ENCODE peak calls at places on chromosomes 2 and 18, in four cellular contexts. Z is sigmoid colon, F is psoas muscle, Y is keratinocyte. O is an unnamed sample.

GRCh38 chr2:68715353-68716041 is 19.1 kb upstream of the ARHGAP25 start:
- DNase-seq in Z (no peak), F (peak), Y (no peak), O (no peak)

GRCh38 chr2:136118819-136119716 is 1.1 kb upstream of the CXCR4 start:
- DNase-seq in Z (peak), F (peak), Y (no peak), O (no peak)

GRCh38 chr2:148026573-148026972 is 5.7 kb downstream of the MBD5 start:
- DNase-seq in F (no peak), Z (no peak), Y (no peak), O (no peak)

GRCh38 chr2:228334173-228334572 is 152.7 kb upstream of the SPHKAP start:
- DNase-seq in Y (no peak), Z (no peak), F (no peak), O (no peak)

GRCh38 chr18:77360315-77361186 is 110.9 kb downstream of the GALR1 start:
- DNase-seq in F (no peak), Z (no peak), Y (no peak), O (no peak)

GRCh38 chr2:5121677-5122076 is 570.5 kb upstream of the SOX11 start:
- DNase-seq in Z (no peak), F (no peak), Y (no peak), O (no peak)

GRCh38 chr18:68837665-68838390 is 39.9 kb downstream of the CCDC102B start:
- DNase-seq in Y (no peak), Z (no peak), F (no peak), O (peak)

GRCh38 chr2:64036343-64036742 is 17.1 kb upstream of the VPS54 start:
- DNase-seq in Z (no peak), Y (no peak), F (no peak), O (no peak)

GRCh38 chr2:197866449-197866848 is 62.1 kb downstream of the PLCL1 start:
- DNase-seq in Y (no peak), F (no peak), Z (no peak), O (no peak)

GRCh38 chr2:203650860-203651613 is 55.4 kb upstream of the CD28 start:
- DNase-seq in Y (no peak), F (no peak), Z (peak), O (no peak)

GRCh38 chr2:16371751-16372150 is 293.9 kb downstream of the CYRIA start:
- DNase-seq in Z (no peak), Y (no peak), F (no peak), O (no peak)
- H3K4me3 ChIP-seq in Z (no peak), Y (no peak), F (no peak), O (no peak)

GRCh38 chr2:221572821-221573429 is 821 bp upstream of the EPHA4 start:
- DNase-seq in Z (peak), F (no peak), Y (no peak), O (no peak)
- H3K4me3 ChIP-seq in Z (peak), F (peak), Y (peak), O (peak)

DNA sequence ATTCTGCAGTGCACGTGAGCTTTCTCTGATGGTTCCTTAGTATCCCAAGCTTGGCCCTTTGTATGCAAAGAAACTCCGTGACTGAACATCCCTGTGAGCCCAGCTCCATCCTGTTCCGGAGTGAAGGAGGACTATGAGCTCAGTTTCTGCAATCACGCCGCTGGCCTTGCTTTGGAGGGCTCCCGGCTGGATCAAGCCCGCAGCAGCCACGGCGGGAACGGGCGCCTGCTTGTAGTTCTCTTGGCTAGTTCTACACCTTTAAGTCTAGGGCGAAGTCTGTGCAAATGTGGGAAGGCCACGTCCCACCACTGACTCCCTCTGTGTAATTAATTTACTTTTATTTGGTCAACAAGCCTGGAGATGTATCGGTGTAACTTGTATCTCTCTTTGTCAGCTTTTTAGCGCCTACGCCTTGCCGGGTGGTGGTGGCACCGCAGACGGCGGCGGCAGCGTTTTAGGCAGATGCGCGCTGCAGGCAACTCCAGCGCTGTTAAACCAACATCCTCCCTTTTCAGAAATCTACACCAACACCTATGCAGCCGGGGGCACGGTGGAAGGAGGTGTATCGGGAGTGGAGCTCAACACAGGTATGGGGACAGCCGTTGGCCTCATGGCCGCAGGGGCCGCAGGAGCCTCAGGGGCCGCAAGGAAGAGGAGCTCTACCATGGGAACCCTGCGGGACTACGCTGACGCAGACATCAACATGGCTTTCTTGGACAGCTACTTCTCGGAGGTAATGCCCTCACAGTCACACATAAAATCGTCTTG is 34.3 kb downstream of the DSG4 start:
- DNase-seq in F (no peak), Y (no peak), Z (no peak), O (no peak)
- H3K4me3 ChIP-seq in F (no peak), Y (no peak), Z (no peak), O (no peak)

DNA sequence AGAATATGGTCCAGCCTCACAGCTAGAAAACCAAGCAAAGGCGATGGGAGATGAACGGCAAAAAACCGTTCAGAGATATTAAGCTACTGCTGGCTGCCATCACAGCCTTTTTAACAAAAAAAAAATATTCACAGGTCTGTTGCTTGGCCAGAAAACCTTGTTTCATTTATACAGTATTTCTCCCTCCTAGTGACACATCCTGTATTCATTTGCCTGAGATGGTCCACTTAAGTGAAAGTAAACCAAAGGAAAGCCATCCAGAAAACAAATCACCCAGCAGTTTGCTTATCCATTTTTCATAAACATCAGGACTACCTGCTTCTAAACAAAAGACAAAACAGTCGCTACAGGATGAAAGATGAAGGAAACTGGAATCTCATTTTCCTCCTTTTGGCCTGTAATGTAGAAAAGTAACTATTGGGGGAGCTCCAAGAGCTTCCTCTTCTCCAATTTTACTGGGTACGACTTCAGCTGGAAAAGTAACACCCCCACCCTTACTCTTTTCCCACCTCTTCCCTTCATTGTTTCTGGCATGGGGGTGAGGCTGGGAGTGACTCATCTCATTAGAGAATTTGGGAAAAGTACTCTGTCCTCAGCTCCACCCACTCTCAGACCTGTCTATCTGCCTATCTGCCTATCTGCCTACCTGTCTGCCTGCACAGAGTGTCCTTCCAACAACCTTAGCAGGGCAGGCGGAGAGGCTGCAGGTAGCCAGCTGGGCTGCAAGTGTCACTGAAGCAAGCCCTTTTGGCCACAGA is 93.8 kb downstream of the EPHA4 start:
- DNase-seq in F (no peak), Z (no peak), Y (no peak), O (no peak)
- H3K4me3 ChIP-seq in F (no peak), Z (no peak), Y (no peak), O (no peak)

DNA sequence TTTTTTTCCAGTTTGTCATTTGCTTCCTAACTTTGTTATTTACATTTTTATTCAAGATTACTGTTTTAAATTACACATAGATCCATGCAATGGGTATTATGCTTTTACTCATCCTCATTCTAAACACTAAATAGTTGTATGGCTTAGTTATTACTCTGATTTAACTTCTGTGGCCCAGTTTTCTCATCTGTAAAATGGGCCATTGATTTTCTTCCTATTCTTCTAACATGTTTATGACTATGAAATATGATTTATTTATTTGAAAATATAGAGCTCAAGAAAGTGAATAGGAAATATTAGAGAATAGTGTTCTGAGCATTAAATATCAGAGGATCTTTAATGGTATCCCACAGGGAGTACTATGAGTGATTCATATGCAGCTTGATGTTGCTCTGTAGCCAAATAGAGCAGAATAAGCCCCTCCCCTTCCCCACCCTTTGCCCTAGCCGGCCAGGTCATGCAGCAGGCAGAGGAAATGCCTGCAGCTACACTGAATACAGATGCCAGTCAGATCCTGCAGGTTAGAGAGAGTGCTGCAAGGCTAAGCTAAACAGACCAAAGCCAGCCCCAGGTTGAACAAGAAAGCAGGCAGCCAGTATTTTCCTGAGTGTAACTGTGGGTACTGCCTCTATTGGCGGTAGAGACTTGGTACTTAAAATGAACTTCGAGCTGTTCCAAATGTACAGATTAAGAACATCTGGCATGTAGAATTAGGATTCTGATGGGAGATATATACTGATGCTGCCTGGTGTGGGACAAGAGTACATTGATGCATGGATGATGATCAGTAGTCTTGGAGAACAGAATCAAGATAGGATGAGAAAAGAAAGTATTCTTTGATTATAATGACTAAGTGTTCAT is 11.7 kb upstream of the ACYP2 start:
- DNase-seq in Z (no peak), F (no peak), Y (peak), O (no peak)
- H3K4me3 ChIP-seq in Z (no peak), F (no peak), Y (no peak), O (no peak)

DNA sequence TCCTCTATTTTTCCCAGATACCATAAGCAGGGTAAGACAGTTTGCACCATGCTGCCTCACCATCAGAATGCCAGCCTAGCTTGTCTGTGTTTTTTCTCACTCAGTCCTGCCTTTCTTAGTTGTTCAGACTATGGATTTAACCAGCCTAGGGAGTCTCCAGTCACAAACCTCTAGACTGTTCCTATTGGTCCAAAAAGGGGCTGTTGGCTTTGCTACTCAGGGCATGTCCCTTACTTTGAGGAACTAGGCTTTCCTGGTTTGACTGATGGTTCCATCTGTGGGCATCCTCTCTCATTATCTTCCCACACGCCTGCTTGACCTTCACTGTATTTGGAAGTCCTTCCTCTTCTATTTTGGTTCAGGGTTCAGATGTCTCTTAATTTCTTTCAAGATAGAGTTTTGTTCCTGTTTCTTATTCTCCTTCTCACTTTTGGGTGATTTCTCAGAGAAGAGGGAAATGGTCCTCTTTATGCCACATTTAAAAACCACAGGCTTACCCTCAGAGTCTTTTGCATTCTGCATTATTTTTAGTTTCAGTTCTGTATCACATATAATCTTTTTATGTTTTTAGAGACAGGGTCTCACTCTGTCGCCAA is 31.3 kb upstream of the TMEM131 start:
- DNase-seq in Y (no peak), Z (no peak), F (no peak), O (no peak)
- H3K4me3 ChIP-seq in Y (no peak), Z (no peak), F (peak), O (no peak)

O was measured in BJ.